ENCODE peak calls at places on chromosome 14, in four cellular contexts. One of them, this sample, is unnamed.

GRCh38 chr14:56333361-56334279 is 215.4 kb downstream of the PELI2 start:
- DNase-seq in cardiac muscle cell: peak
- DNase-seq in AG10803: peak
- DNase-seq in right atrium auricular region: no peak
- DNase-seq in this sample: no peak

GRCh38 chr14:77406718-77407117 is 16.6 kb downstream of the NOXRED1 start:
- DNase-seq in right atrium auricular region: no peak
- DNase-seq in cardiac muscle cell: peak
- DNase-seq in AG10803: no peak
- DNase-seq in this sample: no peak

GRCh38 chr14:60646202-60646886 is 2.9 kb downstream of the SIX1 start:
- DNase-seq in cardiac muscle cell: no peak
- DNase-seq in right atrium auricular region: no peak
- DNase-seq in AG10803: no peak
- DNase-seq in this sample: no peak

GRCh38 chr14:66174453-66174891 is 311.7 kb upstream of the CCDC196 start:
- DNase-seq in right atrium auricular region: no peak
- DNase-seq in AG10803: no peak
- DNase-seq in cardiac muscle cell: peak
- DNase-seq in this sample: no peak

GRCh38 chr14:60343571-60344071 is 94.6 kb downstream of the PPM1A start:
- DNase-seq in right atrium auricular region: no peak
- DNase-seq in cardiac muscle cell: no peak
- DNase-seq in AG10803: no peak
- DNase-seq in this sample: no peak

GRCh38 chr14:32298346-32298745 is 30.8 kb upstream of the AKAP6 start:
- DNase-seq in cardiac muscle cell: no peak
- DNase-seq in right atrium auricular region: no peak
- DNase-seq in AG10803: peak
- DNase-seq in this sample: no peak

GRCh38 chr14:81301371-81301770 is 80.6 kb upstream of the GTF2A1 start:
- DNase-seq in AG10803: no peak
- DNase-seq in right atrium auricular region: no peak
- DNase-seq in cardiac muscle cell: no peak
- DNase-seq in this sample: no peak

GRCh38 chr14:57576498-57576897 is 82.8 kb upstream of the CCDC198 start:
- DNase-seq in right atrium auricular region: no peak
- DNase-seq in AG10803: no peak
- DNase-seq in cardiac muscle cell: no peak
- DNase-seq in this sample: no peak

DNA sequence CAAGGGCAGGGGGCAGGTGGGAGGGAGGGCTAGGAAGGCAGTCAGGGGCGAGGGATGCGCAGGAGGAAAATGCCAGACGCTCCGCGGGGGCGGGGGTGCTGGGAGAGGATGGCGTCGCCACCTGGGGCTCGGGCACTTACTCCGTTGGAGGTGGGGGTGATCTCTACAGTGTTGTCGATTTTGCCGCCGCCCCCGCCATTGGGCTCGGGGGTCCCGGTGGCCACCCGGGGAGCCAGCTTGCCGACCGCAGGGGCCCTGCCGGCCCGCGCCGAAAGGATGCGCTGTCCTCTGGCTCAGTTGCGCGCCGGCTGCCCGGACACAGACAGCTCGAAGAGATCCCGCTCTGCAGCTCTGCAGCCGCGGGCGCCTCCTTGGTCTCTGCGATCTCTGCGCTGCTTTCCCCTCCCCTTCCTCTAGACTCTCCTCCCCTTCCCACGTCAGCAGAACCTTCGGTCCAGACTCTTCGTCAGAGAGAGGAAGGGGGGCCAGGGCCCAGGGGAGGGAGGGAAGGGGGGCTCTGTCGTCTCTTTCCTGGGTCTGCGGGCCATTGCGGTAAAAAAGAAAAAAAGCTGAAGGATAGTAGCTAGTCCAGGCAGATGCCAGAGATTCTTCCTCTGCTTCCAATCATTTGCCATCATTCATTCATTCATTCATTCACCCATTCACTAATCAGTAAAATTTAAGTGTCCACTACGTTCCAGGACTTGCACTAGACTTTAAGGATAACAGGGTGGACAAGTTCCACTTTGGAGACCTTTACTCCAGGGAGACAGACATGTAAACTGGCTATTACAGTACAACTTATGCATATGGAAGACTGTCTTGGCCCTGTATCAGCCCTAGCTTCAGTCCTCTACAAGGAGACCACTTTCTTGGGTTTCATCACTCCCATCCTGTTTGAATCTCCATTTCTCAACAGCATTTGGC is at the start of gene SLC22A17:
- DNase-seq in cardiac muscle cell: peak
- DNase-seq in right atrium auricular region: peak
- DNase-seq in AG10803: peak
- DNase-seq in this sample: no peak
- TF ChIP-seq CTCF in cardiac muscle cell: no peak
- TF ChIP-seq CTCF in right atrium auricular region: no peak
- TF ChIP-seq CTCF in AG10803: peak
- TF ChIP-seq CTCF in this sample: no peak

GRCh38 chr14:69708586-69709169 is 58.3 kb upstream of the SRSF5 start:
- DNase-seq in cardiac muscle cell: no peak
- DNase-seq in AG10803: no peak
- DNase-seq in right atrium auricular region: no peak
- DNase-seq in this sample: no peak
- TF ChIP-seq CTCF in cardiac muscle cell: peak
- TF ChIP-seq CTCF in AG10803: peak
- TF ChIP-seq CTCF in right atrium auricular region: no peak
- TF ChIP-seq CTCF in this sample: peak

GRCh38 chr14:102507891-102508312 is 1.7 kb downstream of the ANKRD9 start:
- DNase-seq in AG10803: no peak
- DNase-seq in cardiac muscle cell: no peak
- DNase-seq in right atrium auricular region: no peak
- DNase-seq in this sample: no peak
- TF ChIP-seq CTCF in AG10803: peak
- TF ChIP-seq CTCF in cardiac muscle cell: no peak
- TF ChIP-seq CTCF in right atrium auricular region: no peak
- TF ChIP-seq CTCF in this sample: no peak

GRCh38 chr14:36935976-36936678 is 236.3 kb downstream of the SLC25A21 start:
- DNase-seq in AG10803: peak
- DNase-seq in cardiac muscle cell: no peak
- DNase-seq in right atrium auricular region: no peak
- DNase-seq in this sample: no peak

GRCh38 chr14:36934304-36934703 is 238.1 kb downstream of the SLC25A21 start:
- DNase-seq in cardiac muscle cell: no peak
- DNase-seq in right atrium auricular region: no peak
- DNase-seq in AG10803: no peak
- DNase-seq in this sample: no peak

GRCh38 chr14:36928432-36928831 is 244.0 kb downstream of the SLC25A21 start:
- DNase-seq in AG10803: no peak
- DNase-seq in right atrium auricular region: no peak
- DNase-seq in cardiac muscle cell: no peak
- DNase-seq in this sample: no peak

DNA sequence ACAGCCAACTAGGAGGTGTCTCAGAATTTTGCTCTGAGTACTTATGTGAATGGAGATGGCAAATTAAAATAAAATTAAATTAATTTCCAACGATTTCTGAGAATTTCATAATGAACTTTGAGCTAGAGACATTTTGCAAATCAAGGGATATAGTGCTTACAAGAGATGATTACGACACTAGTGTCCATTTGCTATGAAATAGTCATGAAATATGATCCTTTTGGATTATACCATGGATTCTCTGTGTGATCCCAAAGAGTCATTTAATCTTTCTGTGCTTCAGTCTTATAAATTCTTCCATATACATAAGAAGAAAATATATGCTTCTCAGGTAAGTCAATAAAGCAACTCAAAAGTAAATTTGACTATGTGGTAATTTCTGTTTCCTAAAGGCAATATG is 240.6 kb downstream of the SLC25A21 start:
- DNase-seq in AG10803: no peak
- DNase-seq in cardiac muscle cell: no peak
- DNase-seq in right atrium auricular region: no peak
- DNase-seq in this sample: no peak
- TF ChIP-seq CTCF in AG10803: no peak
- TF ChIP-seq CTCF in cardiac muscle cell: no peak
- TF ChIP-seq CTCF in right atrium auricular region: no peak
- TF ChIP-seq CTCF in this sample: no peak

GRCh38 chr14:93734961-93735360 is 53.3 kb downstream of the PRIMA1 start:
- DNase-seq in cardiac muscle cell: no peak
- DNase-seq in AG10803: no peak
- DNase-seq in right atrium auricular region: no peak
- DNase-seq in this sample: no peak

GRCh38 chr14:93737574-93737973 is 50.7 kb downstream of the PRIMA1 start:
- DNase-seq in right atrium auricular region: no peak
- DNase-seq in AG10803: no peak
- DNase-seq in cardiac muscle cell: no peak
- DNase-seq in this sample: no peak

GRCh38 chr14:93733646-93734045 is 54.6 kb downstream of the PRIMA1 start:
- DNase-seq in AG10803: no peak
- DNase-seq in cardiac muscle cell: no peak
- DNase-seq in right atrium auricular region: no peak
- DNase-seq in this sample: no peak

GRCh38 chr14:93734086-93734822 is 54.0 kb downstream of the PRIMA1 start:
- DNase-seq in AG10803: no peak
- DNase-seq in right atrium auricular region: no peak
- DNase-seq in cardiac muscle cell: no peak
- DNase-seq in this sample: no peak

GRCh38 chr14:93736378-93737014 is 51.8 kb downstream of the PRIMA1 start:
- DNase-seq in AG10803: no peak
- DNase-seq in cardiac muscle cell: no peak
- DNase-seq in right atrium auricular region: no peak
- DNase-seq in this sample: no peak
- TF ChIP-seq CTCF in AG10803: peak
- TF ChIP-seq CTCF in cardiac muscle cell: no peak
- TF ChIP-seq CTCF in right atrium auricular region: no peak
- TF ChIP-seq CTCF in this sample: no peak